ENCODE peak calls at places on chromosomes 4 and X, in seven cellular contexts. One of them, this sample, is unnamed.

GRCh38 chrX:107744868-107745267 is 30.7 kb downstream of the TSC22D3 start:
- DNase-seq in HFFc6: no peak
- DNase-seq in brain microvascular endothelial cell: no peak
- DNase-seq in AG20443: no peak
- DNase-seq in activated T-cell treated with anti-CD3 and anti-CD28 coated beads for 48 hours: no peak
- DNase-seq in stimulated activated CD8-positive, alpha-beta memory T cell treated with anti-CD3 and anti-CD28 coated beads, Interleukin-4, amount 100 ng/mL, for 24 hours: no peak
- DNase-seq in T-helper 2 cell: no peak
- DNase-seq in this sample: no peak

GRCh38 chrX:26952213-26952612 is 510.9 kb downstream of the PPP4R3C start:
- DNase-seq in HFFc6: no peak
- DNase-seq in brain microvascular endothelial cell: no peak
- DNase-seq in AG20443: no peak
- DNase-seq in activated T-cell treated with anti-CD3 and anti-CD28 coated beads for 48 hours: no peak
- DNase-seq in stimulated activated CD8-positive, alpha-beta memory T cell treated with anti-CD3 and anti-CD28 coated beads, Interleukin-4, amount 100 ng/mL, for 24 hours: no peak
- DNase-seq in T-helper 2 cell: no peak
- DNase-seq in this sample: no peak

GRCh38 chrX:42739258-42739657 is 38.7 kb downstream of the PPP1R2C start:
- DNase-seq in HFFc6: no peak
- DNase-seq in brain microvascular endothelial cell: no peak
- DNase-seq in AG20443: no peak
- DNase-seq in activated T-cell treated with anti-CD3 and anti-CD28 coated beads for 48 hours: no peak
- DNase-seq in stimulated activated CD8-positive, alpha-beta memory T cell treated with anti-CD3 and anti-CD28 coated beads, Interleukin-4, amount 100 ng/mL, for 24 hours: no peak
- DNase-seq in T-helper 2 cell: no peak
- DNase-seq in this sample: no peak

GRCh38 chr4:140296871-140297570 is 76.4 kb upstream of the SCOC start:
- DNase-seq in HFFc6: no peak
- DNase-seq in brain microvascular endothelial cell: no peak
- DNase-seq in AG20443: no peak
- DNase-seq in activated T-cell treated with anti-CD3 and anti-CD28 coated beads for 48 hours: no peak
- DNase-seq in stimulated activated CD8-positive, alpha-beta memory T cell treated with anti-CD3 and anti-CD28 coated beads, Interleukin-4, amount 100 ng/mL, for 24 hours: no peak
- DNase-seq in T-helper 2 cell: no peak
- DNase-seq in this sample: no peak

GRCh38 chr4:155207534-155208257 is 740 bp upstream of the NPY2R start:
- DNase-seq in HFFc6: no peak
- DNase-seq in brain microvascular endothelial cell: no peak
- DNase-seq in AG20443: no peak
- DNase-seq in activated T-cell treated with anti-CD3 and anti-CD28 coated beads for 48 hours: no peak
- DNase-seq in stimulated activated CD8-positive, alpha-beta memory T cell treated with anti-CD3 and anti-CD28 coated beads, Interleukin-4, amount 100 ng/mL, for 24 hours: no peak
- DNase-seq in T-helper 2 cell: no peak
- DNase-seq in this sample: no peak

GRCh38 chrX:71081348-71082148 is 13.4 kb upstream of the SNX12 start:
- DNase-seq in HFFc6: no peak
- DNase-seq in brain microvascular endothelial cell: peak; percentile 18
- DNase-seq in AG20443: no peak
- DNase-seq in activated T-cell treated with anti-CD3 and anti-CD28 coated beads for 48 hours: no peak
- DNase-seq in stimulated activated CD8-positive, alpha-beta memory T cell treated with anti-CD3 and anti-CD28 coated beads, Interleukin-4, amount 100 ng/mL, for 24 hours: no peak
- DNase-seq in T-helper 2 cell: no peak
- DNase-seq in this sample: no peak

GRCh38 chr4:144591401-144591800 is 54.6 kb upstream of the HHIP start:
- DNase-seq in HFFc6: peak; percentile 62
- DNase-seq in brain microvascular endothelial cell: peak; percentile 59
- DNase-seq in AG20443: peak; percentile 53
- DNase-seq in activated T-cell treated with anti-CD3 and anti-CD28 coated beads for 48 hours: no peak
- DNase-seq in stimulated activated CD8-positive, alpha-beta memory T cell treated with anti-CD3 and anti-CD28 coated beads, Interleukin-4, amount 100 ng/mL, for 24 hours: no peak
- DNase-seq in T-helper 2 cell: no peak
- DNase-seq in this sample: no peak

GRCh38 chr4:26030260-26030667 is 116.2 kb downstream of the SMIM20 start:
- DNase-seq in HFFc6: no peak
- DNase-seq in brain microvascular endothelial cell: no peak
- DNase-seq in AG20443: no peak
- DNase-seq in activated T-cell treated with anti-CD3 and anti-CD28 coated beads for 48 hours: no peak
- DNase-seq in stimulated activated CD8-positive, alpha-beta memory T cell treated with anti-CD3 and anti-CD28 coated beads, Interleukin-4, amount 100 ng/mL, for 24 hours: no peak
- DNase-seq in T-helper 2 cell: no peak
- DNase-seq in this sample: no peak

GRCh38 chrX:2863646-2864045 is 34.9 kb downstream of the GYG2 start:
- DNase-seq in HFFc6: peak; percentile 17
- DNase-seq in brain microvascular endothelial cell: no peak
- DNase-seq in AG20443: peak; percentile 9
- DNase-seq in activated T-cell treated with anti-CD3 and anti-CD28 coated beads for 48 hours: no peak
- DNase-seq in stimulated activated CD8-positive, alpha-beta memory T cell treated with anti-CD3 and anti-CD28 coated beads, Interleukin-4, amount 100 ng/mL, for 24 hours: no peak
- DNase-seq in T-helper 2 cell: no peak
- DNase-seq in this sample: no peak

GRCh38 chrX:4240541-4241194 is 527.2 kb upstream of the PRKX start:
- DNase-seq in HFFc6: no peak
- DNase-seq in brain microvascular endothelial cell: no peak
- DNase-seq in AG20443: no peak
- DNase-seq in activated T-cell treated with anti-CD3 and anti-CD28 coated beads for 48 hours: no peak
- DNase-seq in stimulated activated CD8-positive, alpha-beta memory T cell treated with anti-CD3 and anti-CD28 coated beads, Interleukin-4, amount 100 ng/mL, for 24 hours: no peak
- DNase-seq in T-helper 2 cell: peak; percentile 37
- DNase-seq in this sample: no peak

GRCh38 chrX:39619182-39620009 is 478.4 kb downstream of the BCOR start:
- DNase-seq in HFFc6: no peak
- DNase-seq in brain microvascular endothelial cell: no peak
- DNase-seq in AG20443: no peak
- DNase-seq in activated T-cell treated with anti-CD3 and anti-CD28 coated beads for 48 hours: no peak
- DNase-seq in stimulated activated CD8-positive, alpha-beta memory T cell treated with anti-CD3 and anti-CD28 coated beads, Interleukin-4, amount 100 ng/mL, for 24 hours: no peak
- DNase-seq in T-helper 2 cell: no peak
- DNase-seq in this sample: no peak

GRCh38 chrX:45428816-45429215 is 228.1 kb upstream of the DIPK2B start:
- DNase-seq in HFFc6: peak; percentile 5
- DNase-seq in brain microvascular endothelial cell: no peak
- DNase-seq in AG20443: peak; percentile 13
- DNase-seq in activated T-cell treated with anti-CD3 and anti-CD28 coated beads for 48 hours: no peak
- DNase-seq in stimulated activated CD8-positive, alpha-beta memory T cell treated with anti-CD3 and anti-CD28 coated beads, Interleukin-4, amount 100 ng/mL, for 24 hours: no peak
- DNase-seq in T-helper 2 cell: no peak
- DNase-seq in this sample: no peak

GRCh38 chr4:119854364-119854763 is 212.3 kb downstream of the MAD2L1 start:
- DNase-seq in HFFc6: no peak
- DNase-seq in brain microvascular endothelial cell: no peak
- DNase-seq in AG20443: no peak
- DNase-seq in activated T-cell treated with anti-CD3 and anti-CD28 coated beads for 48 hours: no peak
- DNase-seq in stimulated activated CD8-positive, alpha-beta memory T cell treated with anti-CD3 and anti-CD28 coated beads, Interleukin-4, amount 100 ng/mL, for 24 hours: no peak
- DNase-seq in T-helper 2 cell: no peak
- DNase-seq in this sample: no peak

GRCh38 chr4:175456131-175456530 is 355.9 kb downstream of the GPM6A start:
- DNase-seq in HFFc6: no peak
- DNase-seq in brain microvascular endothelial cell: no peak
- DNase-seq in AG20443: no peak
- DNase-seq in activated T-cell treated with anti-CD3 and anti-CD28 coated beads for 48 hours: no peak
- DNase-seq in stimulated activated CD8-positive, alpha-beta memory T cell treated with anti-CD3 and anti-CD28 coated beads, Interleukin-4, amount 100 ng/mL, for 24 hours: no peak
- DNase-seq in T-helper 2 cell: no peak
- DNase-seq in this sample: no peak

GRCh38 chr4:115275615-115276014 is 162.2 kb upstream of the NDST4 start:
- DNase-seq in HFFc6: no peak
- DNase-seq in brain microvascular endothelial cell: no peak
- DNase-seq in AG20443: no peak
- DNase-seq in activated T-cell treated with anti-CD3 and anti-CD28 coated beads for 48 hours: no peak
- DNase-seq in stimulated activated CD8-positive, alpha-beta memory T cell treated with anti-CD3 and anti-CD28 coated beads, Interleukin-4, amount 100 ng/mL, for 24 hours: no peak
- DNase-seq in T-helper 2 cell: no peak
- DNase-seq in this sample: no peak

GRCh38 chr4:76611164-76611563 is 176.1 kb downstream of the SHROOM3 start:
- DNase-seq in HFFc6: no peak
- DNase-seq in brain microvascular endothelial cell: no peak
- DNase-seq in AG20443: no peak
- DNase-seq in activated T-cell treated with anti-CD3 and anti-CD28 coated beads for 48 hours: no peak
- DNase-seq in stimulated activated CD8-positive, alpha-beta memory T cell treated with anti-CD3 and anti-CD28 coated beads, Interleukin-4, amount 100 ng/mL, for 24 hours: no peak
- DNase-seq in T-helper 2 cell: no peak
- DNase-seq in this sample: no peak

GRCh38 chr4:77003400-77003799 is 53.8 kb downstream of the SEPTIN11 start:
- DNase-seq in HFFc6: peak; percentile 35
- DNase-seq in brain microvascular endothelial cell: no peak
- DNase-seq in AG20443: no peak
- DNase-seq in activated T-cell treated with anti-CD3 and anti-CD28 coated beads for 48 hours: no peak
- DNase-seq in stimulated activated CD8-positive, alpha-beta memory T cell treated with anti-CD3 and anti-CD28 coated beads, Interleukin-4, amount 100 ng/mL, for 24 hours: no peak
- DNase-seq in T-helper 2 cell: no peak
- DNase-seq in this sample: no peak

GRCh38 chrX:6793000-6793399 is 258.1 kb upstream of the VCX3A start:
- DNase-seq in HFFc6: no peak
- DNase-seq in brain microvascular endothelial cell: no peak
- DNase-seq in AG20443: no peak
- DNase-seq in activated T-cell treated with anti-CD3 and anti-CD28 coated beads for 48 hours: no peak
- DNase-seq in stimulated activated CD8-positive, alpha-beta memory T cell treated with anti-CD3 and anti-CD28 coated beads, Interleukin-4, amount 100 ng/mL, for 24 hours: no peak
- DNase-seq in T-helper 2 cell: no peak
- DNase-seq in this sample: no peak